ENCODE peak calls at places on chromosome 7, in ten cellular contexts. N, P, Y, R, W, C, Z, J, F and M are unnamed samples.

GRCh38 chr7:133434246-133434865 is 181.5 kb downstream of the EXOC4 start:
- DNase-seq in W (no peak), F (no peak), N (no peak), J (peak), Z (peak), C (no peak), Y (peak), R (no peak), P (no peak), M (peak)

GRCh38 chr7:157876469-157877285 is 539.9 kb downstream of the DNAJB6 start:
- DNase-seq in F (no peak), J (no peak), P (no peak), N (peak), Z (no peak), C (peak), W (no peak), R (no peak), Y (no peak), M (no peak)

GRCh38 chr7:4797858-4798705 is 22.7 kb downstream of the AP5Z1 start:
- DNase-seq in W (peak), R (peak), J (peak), N (peak), Y (peak), Z (peak), F (peak), P (peak), C (peak), M (peak)

GRCh38 chr7:4730276-4730675 is 45.1 kb upstream of the AP5Z1 start:
- DNase-seq in P (no peak), F (no peak), J (no peak), Z (no peak), N (no peak), R (no peak), W (no peak), Y (no peak), C (no peak), M (no peak)

GRCh38 chr7:46544396-46545008 is 623.4 kb upstream of the IGFBP3 start:
- DNase-seq in Z (peak), P (no peak), F (no peak), W (no peak), R (no peak), C (no peak), J (no peak), N (no peak), Y (no peak), M (peak)

GRCh38 chr7:114663502-114663901 is 248.9 kb downstream of the FOXP2 start:
- DNase-seq in Z (peak), R (no peak), F (no peak), N (no peak), C (no peak), Y (peak), J (peak), P (no peak), W (peak), M (peak)

GRCh38 chr7:140656548-140657515 is 15.9 kb upstream of the ADCK2 start:
- DNase-seq in J (no peak), Z (peak), R (peak), Y (peak), C (no peak), F (peak), W (peak), P (peak), N (no peak), M (no peak)

GRCh38 chr7:84218681-84219080 is 24.1 kb upstream of the SEMA3A start:
- DNase-seq in N (no peak), C (no peak), Y (no peak), J (no peak), W (no peak), R (no peak), P (no peak), F (no peak), Z (peak), M (peak)

GRCh38 chr7:50356212-50356944 is 51.9 kb downstream of the IKZF1 start:
- DNase-seq in R (peak), Y (no peak), P (no peak), N (no peak), C (peak), Z (no peak), F (peak), W (no peak), J (no peak), M (no peak)

GRCh38 chr7:121157885-121158590 is 169.5 kb downstream of the CPED1 start:
- DNase-seq in P (no peak), R (no peak), W (no peak), F (no peak), N (no peak), C (no peak), Y (no peak), J (no peak), Z (no peak), M (no peak)

GRCh38 chr7:2452074-2452507 is 24.1 kb downstream of the GRIFIN start:
- DNase-seq in Z (no peak), R (no peak), C (peak), J (peak), P (no peak), W (peak), N (peak), Y (peak), F (no peak), M (no peak)

GRCh38 chr7:131057015-131057518 is 270.6 kb upstream of the MKLN1 start:
- DNase-seq in Z (peak), Y (peak), W (no peak), C (no peak), R (no peak), F (no peak), N (no peak), J (no peak), P (peak), M (peak)

GRCh38 chr7:85150624-85151023 is 36.2 kb downstream of the SEMA3D start:
- DNase-seq in R (no peak), J (no peak), F (no peak), Z (no peak), W (no peak), Y (no peak), N (no peak), P (no peak), C (no peak), M (no peak)

GRCh38 chr7:130486114-130486962 is 5.5 kb upstream of the MEST start:
- DNase-seq in P (peak), C (peak), W (peak), N (peak), Z (peak), J (peak), R (peak), Y (peak), F (peak), M (no peak)

GRCh38 chr7:112001089-112001826 is 204.9 kb downstream of the DOCK4 start:
- DNase-seq in R (no peak), F (no peak), P (no peak), W (no peak), N (no peak), Y (peak), J (no peak), Z (peak), C (no peak), M (peak)

GRCh38 chr7:113128028-113128427 is 9.7 kb upstream of the SMIM30 start:
- DNase-seq in P (no peak), Z (no peak), F (no peak), J (no peak), N (no peak), W (no peak), C (no peak), R (no peak), Y (no peak), M (peak)

GRCh38 chr7:17021205-17021604 is 139.4 kb upstream of the AGR3 start:
- DNase-seq in N (no peak), J (no peak), Y (peak), C (no peak), W (no peak), R (no peak), P (no peak), Z (peak), F (no peak), M (peak)

GRCh38 chr7:106959753-106960152 is 84.8 kb upstream of the PRKAR2B start:
- DNase-seq in F (no peak), W (no peak), J (peak), Y (peak), Z (no peak), R (no peak), C (no peak), N (no peak), P (no peak), M (no peak)

GRCh38 chr7:129271500-129272355 is 46.9 kb downstream of the AHCYL2 start:
- DNase-seq in J (peak), N (no peak), F (no peak), W (peak), C (no peak), Z (peak), Y (peak), P (peak), R (no peak), M (peak)

GRCh38 chr7:142385528-142386340 is 127.9 kb upstream of the PRSS58 start:
- DNase-seq in Y (peak), N (peak), F (no peak), P (no peak), W (peak), C (no peak), R (peak), J (peak), Z (peak), M (peak)

GRCh38 chr7:94779070-94779469 is 123.1 kb upstream of the SGCE start:
- DNase-seq in N (no peak), P (no peak), W (no peak), F (no peak), C (no peak), Z (peak), R (no peak), Y (peak), J (no peak), M (no peak)

GRCh38 chr7:68321076-68321639 is 1277.1 kb upstream of the AUTS2 start:
- DNase-seq in Y (peak), N (no peak), W (no peak), F (no peak), R (peak), Z (no peak), P (no peak), J (no peak), C (no peak), M (no peak)

GRCh38 chr7:19709249-19709578 is 377 bp upstream of the POLR1F start:
- DNase-seq in W (no peak), R (no peak), Z (no peak), C (no peak), Y (no peak), N (no peak), P (no peak), J (no peak), F (no peak), M (no peak)

GRCh38 chr7:105106473-105106872 is 92.5 kb downstream of the KMT2E start:
- DNase-seq in P (no peak), Y (no peak), R (no peak), C (no peak), Z (no peak), J (no peak), W (no peak), F (no peak), N (no peak), M (no peak)

GRCh38 chr7:157409753-157410727 is 73.2 kb downstream of the DNAJB6 start:
- DNase-seq in R (peak), F (peak), Z (no peak), W (no peak), N (peak), Y (no peak), P (no peak), J (no peak), C (peak), M (no peak)

GRCh38 chr7:143492799-143493568 is 15.3 kb downstream of the TAS2R41 start:
- DNase-seq in Y (no peak), N (no peak), P (no peak), R (no peak), W (no peak), J (no peak), Z (peak), C (no peak), F (no peak), M (peak)

GRCh38 chr7:99997545-99998137 is 17.8 kb upstream of the ZKSCAN1 start:
- DNase-seq in R (peak), N (peak), Y (peak), W (peak), P (peak), C (peak), Z (peak), J (peak), F (peak), M (peak)

GRCh38 chr7:112421666-112422486 is 28.4 kb upstream of the IFRD1 start:
- DNase-seq in J (peak), N (no peak), R (no peak), F (no peak), Y (no peak), P (no peak), W (no peak), C (no peak), Z (peak), M (peak)

GRCh38 chr7:22565315-22565811 is 65.4 kb upstream of the STEAP1B start:
- DNase-seq in W (no peak), Z (no peak), F (no peak), R (peak), N (no peak), C (no peak), Y (no peak), P (no peak), J (no peak), M (peak)
- H3K4me3 ChIP-seq in W (no peak), Z (no peak), F (no peak), R (no peak), N (no peak), C (no peak), Y (no peak), P (no peak), J (no peak), M (no peak)

GRCh38 chr7:37660614-37661013 is 23.0 kb upstream of the GPR141 start:
- DNase-seq in P (no peak), C (no peak), J (no peak), N (no peak), Z (no peak), Y (no peak), F (no peak), R (no peak), W (no peak), M (no peak)
- H3K4me3 ChIP-seq in P (no peak), C (no peak), J (no peak), N (no peak), Z (no peak), Y (no peak), F (no peak), R (no peak), W (no peak), M (no peak)

GRCh38 chr7:80182630-80183276 is 48.1 kb downstream of the GNAI1 start:
- DNase-seq in Z (peak), J (peak), W (no peak), P (no peak), Y (no peak), F (no peak), R (no peak), N (no peak), C (no peak), M (peak)
- H3K4me3 ChIP-seq in Z (no peak), J (peak), W (no peak), P (no peak), Y (no peak), F (no peak), R (no peak), N (no peak), C (no peak), M (no peak)

DNA sequence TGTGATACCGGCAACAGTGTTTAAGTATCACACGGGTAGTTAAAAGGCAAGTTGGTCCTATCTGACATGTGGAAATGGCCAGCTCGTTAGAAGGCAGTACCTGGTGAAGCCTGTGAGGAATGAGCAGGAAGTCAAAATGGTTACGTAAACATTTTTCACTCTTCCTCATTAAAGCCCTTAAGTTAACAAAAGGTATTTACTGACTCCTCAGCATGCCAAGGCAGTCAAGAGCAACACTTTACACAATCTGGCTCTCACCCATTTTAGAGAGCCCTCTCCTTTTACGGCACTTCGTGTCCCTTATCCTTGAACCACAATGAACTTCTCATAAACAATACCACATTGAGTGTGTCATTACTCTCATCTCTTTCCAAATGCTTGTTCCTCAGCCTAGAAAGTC is 11.0 kb upstream of the RSBN1L start:
- DNase-seq in P (no peak), Z (no peak), W (peak), R (no peak), J (peak), F (no peak), C (no peak), Y (peak), N (no peak), M (peak)
- H3K4me3 ChIP-seq in P (peak), Z (no peak), W (no peak), R (no peak), J (no peak), F (no peak), C (no peak), Y (no peak), N (no peak), M (no peak)